ENCODE peak calls at places on chromosomes 1 and 21, in nine cellular contexts. G is HAP-1, U is lung, W is SK-N-SH, H is SJSA1, D is AG04450, N is heart left ventricle, O is mammary epithelial cell, L is IMR-90. M is an unnamed sample. For H3K27me3, the result is how much of the 10 kb centered on the place peaks cover.

GRCh38 chr1:154847891-154848290 is 22.2 kb downstream of the KCNN3 start:
- DNase-seq in G (no peak), U (no peak), W (peak), H (no peak), D (no peak), N (no peak), O (no peak), L (no peak), M (no peak)

GRCh38 chr1:151716771-151717631 is at the start of gene CELF3:
- DNase-seq in G (peak), U (no peak), W (peak), H (no peak), D (no peak), N (no peak), O (no peak), L (no peak), M (no peak)

GRCh38 chr1:215181518-215181917 is 99.0 kb downstream of the KCNK2 start:
- DNase-seq in G (no peak), U (no peak), W (no peak), H (no peak), D (no peak), N (no peak), O (peak), L (no peak), M (peak)

GRCh38 chr1:32742956-32743355 is 40.4 kb upstream of the SYNC start:
- DNase-seq in G (no peak), U (no peak), W (no peak), H (no peak), D (no peak), N (no peak), O (peak), L (no peak), M (no peak)

GRCh38 chr1:88877382-88877825 is 14.0 kb downstream of the GTF2B start:
- DNase-seq in G (peak), U (no peak), W (peak), H (no peak), D (no peak), N (no peak), O (peak), L (peak), M (peak)

GRCh38 chr1:20380616-20381035 is 90.0 kb downstream of the VWA5B1 start:
- DNase-seq in G (no peak), U (peak), W (no peak), H (peak), D (peak), N (no peak), O (peak), L (peak), M (peak)

GRCh38 chr1:181778630-181779285 is 282.8 kb downstream of the ZNF648 start:
- DNase-seq in G (no peak), U (no peak), W (no peak), H (no peak), D (no peak), N (no peak), O (no peak), L (no peak), M (peak)

GRCh38 chr1:163054056-163054706 is 15.0 kb upstream of the RGS4 start:
- DNase-seq in G (no peak), U (peak), W (no peak), H (no peak), D (no peak), N (no peak), O (no peak), L (no peak), M (no peak)

GRCh38 chr1:90402893-90403849 is 313.9 kb downstream of the BARHL2 start:
- DNase-seq in G (peak), U (peak), W (peak), H (peak), D (peak), N (no peak), O (peak), L (peak), M (peak)

GRCh38 chr1:911875-912739 is 11.6 kb upstream of the SAMD11 start:
- DNase-seq in G (no peak), U (no peak), W (peak), H (peak), D (no peak), N (no peak), O (no peak), L (no peak), M (no peak)

GRCh38 chr1:910881-911721 is 12.6 kb upstream of the SAMD11 start:
- DNase-seq in G (no peak), U (no peak), W (peak), H (peak), D (no peak), N (no peak), O (peak), L (peak), M (no peak)

GRCh38 chr1:907611-908451 is 15.9 kb upstream of the SAMD11 start:
- DNase-seq in G (no peak), U (no peak), W (peak), H (peak), D (no peak), N (no peak), O (no peak), L (no peak), M (no peak)

GRCh38 chr1:910311-910880 is 13.3 kb upstream of the SAMD11 start:
- DNase-seq in G (no peak), U (no peak), W (peak), H (peak), D (no peak), N (peak), O (no peak), L (no peak), M (no peak)

DNA sequence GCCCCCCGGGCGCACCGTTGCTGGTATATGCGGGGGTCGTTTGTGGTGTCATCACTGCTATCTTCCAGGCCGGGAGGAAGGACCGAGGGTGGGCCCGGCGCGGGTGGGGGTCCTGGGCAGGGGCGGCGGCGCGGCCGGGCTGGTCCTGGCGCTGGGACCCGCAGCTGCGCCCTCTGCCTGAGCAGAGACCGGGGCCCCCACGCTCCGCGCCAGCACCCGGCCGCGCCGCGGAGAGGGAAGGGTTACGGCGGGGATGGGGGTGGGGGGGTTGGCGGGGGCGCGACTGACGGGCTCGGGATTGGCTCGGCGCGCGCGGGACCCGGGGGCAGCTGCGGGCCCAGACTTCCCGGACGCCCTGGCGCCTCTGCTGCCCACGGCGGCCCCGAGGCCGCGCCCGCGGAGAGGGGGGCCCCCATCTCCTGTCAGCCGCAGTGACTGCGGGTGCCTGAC is 13.8 kb upstream of the SAMD11 start:
- DNase-seq in G (no peak), U (no peak), W (no peak), H (no peak), D (no peak), N (no peak), O (no peak), L (no peak), M (no peak)
- H3K27me3 ChIP-seq in G (under half), U (under half), W (under half), H (under half), D (under half), N (under half), O (under half), L (under half), M (under half)

DNA sequence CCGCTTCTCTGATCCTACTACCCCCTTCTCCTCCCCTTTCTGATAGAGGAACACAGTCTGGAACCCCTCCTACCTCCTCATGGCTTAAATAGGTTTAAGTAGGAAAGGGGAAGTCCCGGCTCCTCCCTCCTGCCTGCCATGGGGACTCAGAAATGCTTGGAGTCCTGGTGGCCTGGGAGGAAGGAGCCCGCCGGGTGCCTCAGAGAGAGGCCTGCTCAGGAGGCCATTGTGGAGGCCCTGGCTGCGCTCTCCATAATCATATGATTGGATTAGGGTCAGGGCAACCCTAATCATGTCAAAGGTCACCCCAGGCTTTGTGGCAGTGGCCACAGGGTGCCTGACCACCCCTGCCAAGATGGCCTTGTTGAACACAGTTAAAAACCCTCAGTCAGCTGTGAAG is 29.0 kb downstream of the WNT3A start:
- DNase-seq in G (no peak), U (no peak), W (no peak), H (peak), D (no peak), N (no peak), O (no peak), L (no peak), M (no peak)
- H3K27me3 ChIP-seq in G (under half), U (under half), W (under half), H (under half), D (under half), N (under half), O (under half), L (under half), M (under half)

GRCh38 chr21:41759926-41760325 is 6.9 kb downstream of the RIPK4 start:
- DNase-seq in G (no peak), U (no peak), W (no peak), H (no peak), D (no peak), N (no peak), O (no peak), L (no peak), M (no peak)

GRCh38 chr21:41760411-41760810 is 6.4 kb downstream of the RIPK4 start:
- DNase-seq in G (no peak), U (no peak), W (no peak), H (no peak), D (no peak), N (no peak), O (no peak), L (no peak), M (no peak)

GRCh38 chr21:41762236-41762635 is 4.6 kb downstream of the RIPK4 start:
- DNase-seq in G (no peak), U (no peak), W (no peak), H (no peak), D (no peak), N (no peak), O (no peak), L (no peak), M (no peak)

GRCh38 chr21:41762753-41763152 is 4.1 kb downstream of the RIPK4 start:
- DNase-seq in G (no peak), U (no peak), W (no peak), H (no peak), D (no peak), N (no peak), O (no peak), L (no peak), M (no peak)

GRCh38 chr21:41761211-41762181 is 5.4 kb downstream of the RIPK4 start:
- DNase-seq in G (no peak), U (peak), W (no peak), H (peak), D (no peak), N (no peak), O (peak), L (no peak), M (peak)
- H3K27me3 ChIP-seq in G (under half), U (under half), W (under half), H (under half), D (half or more), N (half or more), O (under half), L (half or more), M (under half)

DNA sequence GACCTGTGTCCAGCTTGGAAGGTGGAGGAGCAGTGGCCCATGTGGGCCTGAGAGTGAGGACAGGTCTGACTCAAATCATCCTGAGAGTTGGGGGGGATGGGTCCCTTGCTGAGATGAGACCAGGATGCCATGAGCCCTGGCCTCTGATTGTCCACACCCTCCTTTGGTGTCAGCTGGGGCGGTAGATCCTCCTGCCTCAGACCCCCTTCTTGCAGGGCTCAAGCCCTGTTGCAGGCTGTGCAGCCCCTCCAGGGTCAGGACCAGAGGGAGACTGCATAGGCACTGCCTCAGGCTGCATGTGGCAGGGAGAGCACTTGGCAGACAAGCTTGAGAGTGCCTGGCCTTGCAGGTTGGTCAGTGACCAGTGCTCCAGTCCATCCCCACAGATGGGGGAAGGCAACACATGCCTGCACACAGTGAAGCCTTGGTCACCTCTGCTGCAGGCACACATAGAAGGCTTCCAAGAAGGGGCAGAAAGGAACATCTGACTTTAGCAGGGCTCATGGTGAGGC is 82.2 kb upstream of the ACTRT2 start:
- DNase-seq in G (no peak), U (no peak), W (no peak), H (no peak), D (no peak), N (no peak), O (no peak), L (no peak), M (no peak)
- H3K27me3 ChIP-seq in G (under half), U (under half), W (under half), H (under half), D (under half), N (under half), O (under half), L (under half), M (under half)

GRCh38 chr1:100536031-100536430 is 1.9 kb upstream of the GPR88 start:
- DNase-seq in G (no peak), U (no peak), W (no peak), H (no peak), D (no peak), N (no peak), O (no peak), L (no peak), M (no peak)
- H3K27me3 ChIP-seq in G (under half), U (under half), W (under half), H (under half), D (under half), N (under half), O (under half), L (under half), M (under half)

GRCh38 chr1:29684141-29684540 is 447.8 kb downstream of the PTPRU start:
- DNase-seq in G (no peak), U (peak), W (no peak), H (peak), D (no peak), N (no peak), O (no peak), L (no peak), M (no peak)

GRCh38 chr1:29682171-29682917 is 446.0 kb downstream of the PTPRU start:
- DNase-seq in G (no peak), U (peak), W (peak), H (peak), D (no peak), N (no peak), O (no peak), L (no peak), M (no peak)

GRCh38 chr1:29685387-29685786 is 449.1 kb downstream of the PTPRU start:
- DNase-seq in G (no peak), U (no peak), W (no peak), H (peak), D (no peak), N (no peak), O (no peak), L (no peak), M (no peak)

GRCh38 chr1:29682918-29683314 is 446.6 kb downstream of the PTPRU start:
- DNase-seq in G (no peak), U (peak), W (peak), H (peak), D (no peak), N (no peak), O (no peak), L (peak), M (no peak)

DNA sequence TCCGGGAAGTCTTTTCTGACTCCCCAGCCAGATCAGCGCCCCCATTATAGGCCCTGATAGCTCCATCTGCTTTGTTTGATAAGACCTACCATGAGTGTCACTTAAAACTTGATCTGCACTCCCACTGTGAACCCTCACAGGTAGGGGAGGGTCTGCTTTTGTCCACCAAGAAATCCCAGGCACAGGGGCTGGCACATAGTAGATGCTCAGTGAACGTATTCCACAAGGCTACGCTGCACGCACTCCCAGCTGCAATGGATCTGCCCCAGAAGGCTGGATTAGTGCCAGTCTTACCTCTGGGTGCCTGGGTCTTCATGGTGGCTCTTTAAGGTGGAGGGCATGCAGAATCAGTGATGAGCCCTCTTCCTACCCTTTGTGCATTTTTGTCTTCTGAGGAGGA is 447.1 kb downstream of the PTPRU start:
- DNase-seq in G (no peak), U (peak), W (no peak), H (peak), D (no peak), N (no peak), O (no peak), L (no peak), M (no peak)
- H3K27me3 ChIP-seq in G (under half), U (under half), W (under half), H (under half), D (under half), N (under half), O (under half), L (under half), M (under half)

DNA sequence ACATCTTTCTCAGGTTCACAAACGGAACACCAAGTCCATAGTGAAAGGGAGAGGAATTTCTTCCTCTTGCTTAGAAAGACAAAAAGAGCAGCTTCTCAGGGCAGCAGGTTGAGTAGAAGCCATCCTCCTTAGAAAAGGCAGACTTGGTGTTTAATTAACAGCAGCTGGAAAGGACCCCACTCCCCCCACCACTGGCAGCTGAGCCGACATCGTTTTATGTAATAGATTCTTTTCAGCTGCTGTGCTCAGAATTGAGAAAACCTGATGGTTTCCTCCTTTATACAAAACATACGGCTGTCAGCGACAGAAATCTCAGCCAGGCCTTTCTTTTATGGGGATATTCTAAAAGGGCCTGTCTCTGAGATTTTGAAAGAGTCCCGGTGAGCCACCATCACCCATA is 49.8 kb downstream of the MAN1C1 start:
- DNase-seq in G (no peak), U (no peak), W (peak), H (no peak), D (no peak), N (no peak), O (no peak), L (no peak), M (no peak)
- H3K27me3 ChIP-seq in G (under half), U (under half), W (under half), H (under half), D (under half), N (under half), O (under half), L (under half), M (under half)

GRCh38 chr1:18072066-18072465 is 35.5 kb upstream of the IGSF21 start:
- DNase-seq in G (no peak), U (no peak), W (no peak), H (no peak), D (no peak), N (no peak), O (no peak), L (no peak), M (no peak)
- H3K27me3 ChIP-seq in G (under half), U (under half), W (under half), H (under half), D (under half), N (under half), O (under half), L (under half), M (under half)

GRCh38 chr1:7319196-7319595 is 451.9 kb upstream of the VAMP3 start:
- DNase-seq in G (no peak), U (peak), W (no peak), H (no peak), D (no peak), N (no peak), O (no peak), L (no peak), M (no peak)
- H3K27me3 ChIP-seq in G (under half), U (under half), W (under half), H (under half), D (under half), N (under half), O (under half), L (under half), M (under half)

DNA sequence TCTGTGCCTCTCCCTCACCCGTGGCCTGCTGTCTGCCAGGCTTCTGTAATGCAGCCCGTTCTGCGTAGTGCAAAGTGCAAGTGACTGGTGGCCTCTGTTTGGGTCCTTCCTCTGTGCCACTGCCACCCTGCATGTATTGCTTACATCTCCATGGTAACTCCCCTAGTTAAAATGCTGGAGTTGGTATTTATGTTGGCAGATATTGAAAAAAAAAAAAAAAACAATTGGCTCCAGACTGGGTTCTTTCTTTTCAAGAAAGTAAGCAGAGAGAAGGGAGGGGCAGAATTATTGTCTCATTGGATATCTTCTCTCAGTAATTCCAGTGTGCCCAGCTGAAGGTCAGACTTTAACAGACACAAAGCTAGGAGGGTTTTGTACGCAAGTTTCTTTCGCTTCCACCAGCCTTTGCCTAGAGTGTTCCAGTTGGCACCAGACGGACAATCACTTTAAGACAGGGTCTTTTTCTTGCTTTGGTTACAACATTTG is 242.3 kb downstream of the PBX1 start:
- DNase-seq in G (no peak), U (no peak), W (no peak), H (no peak), D (no peak), N (no peak), O (no peak), L (no peak), M (no peak)
- H3K27me3 ChIP-seq in G (under half), U (under half), W (under half), H (under half), D (under half), N (under half), O (under half), L (under half), M (under half)

M was measured in bronchial epithelial cell.